ENCODE peak calls at places on chromosomes 1 and 21, in four cellular contexts. One of them, this sample, is unnamed.

GRCh38 chr1:151762941-151763921 is at the start of gene MRPL9:
- DNase-seq in spleen: peak; percentile 96
- DNase-seq in HS-27A: peak; percentile 29
- DNase-seq in astrocyte: peak; percentile 59
- DNase-seq in this sample: peak; percentile 61

GRCh38 chr1:100387644-100388350 is 35.5 kb downstream of the CDC14A start:
- DNase-seq in spleen: no peak
- DNase-seq in HS-27A: no peak
- DNase-seq in astrocyte: peak; percentile 29
- DNase-seq in this sample: peak; percentile 18

GRCh38 chr1:170707959-170708666 is 44.2 kb downstream of the PRRX1 start:
- DNase-seq in spleen: no peak
- DNase-seq in HS-27A: peak; percentile 93
- DNase-seq in astrocyte: peak; percentile 99
- DNase-seq in this sample: no peak

GRCh38 chr1:186559601-186560116 is 98.7 kb upstream of the PDC start:
- DNase-seq in spleen: no peak
- DNase-seq in HS-27A: no peak
- DNase-seq in astrocyte: peak; percentile 25
- DNase-seq in this sample: no peak

GRCh38 chr21:29078884-29079765 is 5.7 kb upstream of the CCT8 start:
- DNase-seq in spleen: no peak
- DNase-seq in HS-27A: no peak
- DNase-seq in astrocyte: peak; percentile 14
- DNase-seq in this sample: no peak

GRCh38 chr1:25201006-25201405 is 31.3 kb downstream of the SYF2 start:
- DNase-seq in spleen: no peak
- DNase-seq in HS-27A: no peak
- DNase-seq in astrocyte: no peak
- DNase-seq in this sample: no peak

GRCh38 chr1:29896791-29897725 is 660.7 kb downstream of the PTPRU start:
- DNase-seq in spleen: no peak
- DNase-seq in HS-27A: no peak
- DNase-seq in astrocyte: no peak
- DNase-seq in this sample: no peak

GRCh38 chr1:52423771-52424170 is 19.4 kb downstream of the PRPF38A start:
- DNase-seq in spleen: peak; percentile 78
- DNase-seq in HS-27A: no peak
- DNase-seq in astrocyte: no peak
- DNase-seq in this sample: no peak

GRCh38 chr1:114695430-114696093 is at the start of gene AMPD1:
- DNase-seq in spleen: no peak
- DNase-seq in HS-27A: no peak
- DNase-seq in astrocyte: peak; percentile 73
- DNase-seq in this sample: no peak

GRCh38 chr1:215119071-215119470 is 36.5 kb downstream of the KCNK2 start:
- DNase-seq in spleen: no peak
- DNase-seq in HS-27A: no peak
- DNase-seq in astrocyte: no peak
- DNase-seq in this sample: no peak

GRCh38 chr1:155207578-155208405 is at the start of gene THBS3:
- DNase-seq in spleen: peak; percentile 79
- DNase-seq in HS-27A: no peak
- DNase-seq in astrocyte: peak; percentile 30
- DNase-seq in this sample: no peak

GRCh38 chr1:115454835-115455511 is 116.9 kb upstream of the NGF start:
- DNase-seq in spleen: no peak
- DNase-seq in HS-27A: no peak
- DNase-seq in astrocyte: no peak
- DNase-seq in this sample: peak; percentile 79

GRCh38 chr1:54571803-54572202 is 23.8 kb downstream of the ACOT11 start:
- DNase-seq in spleen: peak; percentile 73
- DNase-seq in HS-27A: no peak
- DNase-seq in astrocyte: no peak
- DNase-seq in this sample: no peak

GRCh38 chr1:210754931-210755670 is 378.8 kb downstream of the KCNH1 start:
- DNase-seq in spleen: no peak
- DNase-seq in HS-27A: no peak
- DNase-seq in astrocyte: peak; percentile 20
- DNase-seq in this sample: peak; percentile 97

GRCh38 chr1:110465814-110466380 is 14.9 kb downstream of the PROK1 start:
- DNase-seq in spleen: peak; percentile 55
- DNase-seq in HS-27A: no peak
- DNase-seq in astrocyte: no peak
- DNase-seq in this sample: no peak

GRCh38 chr21:27108228-27108627 is 141.3 kb upstream of the ADAMTS5 start:
- DNase-seq in spleen: no peak
- DNase-seq in HS-27A: peak; percentile 59
- DNase-seq in astrocyte: peak; percentile 10
- DNase-seq in this sample: no peak

GRCh38 chr1:3366181-3367051 is 88.0 kb upstream of the ARHGEF16 start:
- DNase-seq in spleen: no peak
- DNase-seq in HS-27A: no peak
- DNase-seq in astrocyte: peak; percentile 48
- DNase-seq in this sample: no peak

GRCh38 chr21:27024316-27024715 is 57.4 kb upstream of the ADAMTS5 start:
- DNase-seq in spleen: no peak
- DNase-seq in HS-27A: peak; percentile 84
- DNase-seq in astrocyte: peak; percentile 49
- DNase-seq in this sample: no peak